ENCODE peak calls at places on chromosome 14, in six cellular contexts. One of them, this sample, is unnamed.

GRCh38 chr14:97713023-97713422 is 915.8 kb downstream of the VRK1 start:
- DNase-seq in heart right ventricle: no peak
- DNase-seq in OCI-LY7: no peak
- DNase-seq in AG20443: no peak
- DNase-seq in NCI-H1105 treated with DMSO at 0.1 percent for 48 hours: no peak
- DNase-seq in right cardiac atrium: no peak
- DNase-seq in this sample: no peak

GRCh38 chr14:24434676-24435075 is 4.9 kb downstream of the KHNYN start:
- DNase-seq in heart right ventricle: no peak
- DNase-seq in OCI-LY7: no peak
- DNase-seq in AG20443: no peak
- DNase-seq in NCI-H1105 treated with DMSO at 0.1 percent for 48 hours: no peak
- DNase-seq in right cardiac atrium: no peak
- DNase-seq in this sample: no peak

GRCh38 chr14:51157012-51157411 is 62.1 kb upstream of the TRIM9 start:
- DNase-seq in heart right ventricle: no peak
- DNase-seq in OCI-LY7: peak; percentile 15
- DNase-seq in AG20443: no peak
- DNase-seq in NCI-H1105 treated with DMSO at 0.1 percent for 48 hours: peak; percentile 75
- DNase-seq in right cardiac atrium: no peak
- DNase-seq in this sample: peak; percentile 47

GRCh38 chr14:89445252-89445973 is 28.4 kb upstream of the FOXN3 start:
- DNase-seq in heart right ventricle: no peak
- DNase-seq in OCI-LY7: peak; percentile 36
- DNase-seq in AG20443: no peak
- DNase-seq in NCI-H1105 treated with DMSO at 0.1 percent for 48 hours: no peak
- DNase-seq in right cardiac atrium: no peak
- DNase-seq in this sample: no peak

GRCh38 chr14:103543721-103544626 is 15.0 kb downstream of the TRMT61A start:
- DNase-seq in heart right ventricle: no peak
- DNase-seq in OCI-LY7: no peak
- DNase-seq in AG20443: no peak
- DNase-seq in NCI-H1105 treated with DMSO at 0.1 percent for 48 hours: no peak
- DNase-seq in right cardiac atrium: peak; percentile 92
- DNase-seq in this sample: no peak

GRCh38 chr14:95167177-95167576 is 9.8 kb upstream of the DICER1 start:
- DNase-seq in heart right ventricle: no peak
- DNase-seq in OCI-LY7: no peak
- DNase-seq in AG20443: no peak
- DNase-seq in NCI-H1105 treated with DMSO at 0.1 percent for 48 hours: no peak
- DNase-seq in right cardiac atrium: no peak
- DNase-seq in this sample: no peak

GRCh38 chr14:69129264-69129880 is 23.5 kb downstream of the DCAF5 start:
- DNase-seq in heart right ventricle: peak; percentile 76
- DNase-seq in OCI-LY7: peak; percentile 79
- DNase-seq in AG20443: peak; percentile 88
- DNase-seq in NCI-H1105 treated with DMSO at 0.1 percent for 48 hours: peak; percentile 87
- DNase-seq in right cardiac atrium: peak; percentile 68
- DNase-seq in this sample: peak; percentile 53

GRCh38 chr14:20676072-20676471 is 8.3 kb upstream of the RNASE4 start:
- DNase-seq in heart right ventricle: no peak
- DNase-seq in OCI-LY7: no peak
- DNase-seq in AG20443: no peak
- DNase-seq in NCI-H1105 treated with DMSO at 0.1 percent for 48 hours: no peak
- DNase-seq in right cardiac atrium: no peak
- DNase-seq in this sample: no peak

GRCh38 chr14:93036652-93037341 is 78.9 kb downstream of the ITPK1 start:
- DNase-seq in heart right ventricle: no peak
- DNase-seq in OCI-LY7: no peak
- DNase-seq in AG20443: no peak
- DNase-seq in NCI-H1105 treated with DMSO at 0.1 percent for 48 hours: no peak
- DNase-seq in right cardiac atrium: peak; percentile 60
- DNase-seq in this sample: no peak

GRCh38 chr14:101173698-101174521 is 270.4 kb upstream of the RTL1 start:
- DNase-seq in heart right ventricle: no peak
- DNase-seq in OCI-LY7: no peak
- DNase-seq in AG20443: peak; percentile 7
- DNase-seq in NCI-H1105 treated with DMSO at 0.1 percent for 48 hours: no peak
- DNase-seq in right cardiac atrium: no peak
- DNase-seq in this sample: no peak

GRCh38 chr14:99625476-99625875 is 19.5 kb upstream of the HHIPL1 start:
- DNase-seq in heart right ventricle: no peak
- DNase-seq in OCI-LY7: no peak
- DNase-seq in AG20443: no peak
- DNase-seq in NCI-H1105 treated with DMSO at 0.1 percent for 48 hours: no peak
- DNase-seq in right cardiac atrium: no peak
- DNase-seq in this sample: no peak

GRCh38 chr14:32075636-32076277 is 1.3 kb upstream of the ARHGAP5 start:
- DNase-seq in heart right ventricle: peak; percentile 56
- DNase-seq in OCI-LY7: peak; percentile 10
- DNase-seq in AG20443: peak; percentile 72
- DNase-seq in NCI-H1105 treated with DMSO at 0.1 percent for 48 hours: no peak
- DNase-seq in right cardiac atrium: peak; percentile 78
- DNase-seq in this sample: no peak

GRCh38 chr14:50085570-50086315 is 30.6 kb downstream of the VCPKMT start:
- DNase-seq in heart right ventricle: no peak
- DNase-seq in OCI-LY7: peak; percentile 79
- DNase-seq in AG20443: peak; percentile 80
- DNase-seq in NCI-H1105 treated with DMSO at 0.1 percent for 48 hours: no peak
- DNase-seq in right cardiac atrium: no peak
- DNase-seq in this sample: no peak

GRCh38 chr14:34843011-34843554 is 32.1 kb downstream of the BAZ1A start:
- DNase-seq in heart right ventricle: no peak
- DNase-seq in OCI-LY7: no peak
- DNase-seq in AG20443: peak; percentile 63
- DNase-seq in NCI-H1105 treated with DMSO at 0.1 percent for 48 hours: peak; percentile 10
- DNase-seq in right cardiac atrium: no peak
- DNase-seq in this sample: no peak

GRCh38 chr14:54818201-54819133 is 84.2 kb downstream of the GCH1 start:
- DNase-seq in heart right ventricle: no peak
- DNase-seq in OCI-LY7: no peak
- DNase-seq in AG20443: peak; percentile 90
- DNase-seq in NCI-H1105 treated with DMSO at 0.1 percent for 48 hours: peak; percentile 63
- DNase-seq in right cardiac atrium: no peak
- DNase-seq in this sample: peak; percentile 60

GRCh38 chr14:23364164-23364571 is 804 bp downstream of the EFS start:
- DNase-seq in heart right ventricle: no peak
- DNase-seq in OCI-LY7: no peak
- DNase-seq in AG20443: peak; percentile 73
- DNase-seq in NCI-H1105 treated with DMSO at 0.1 percent for 48 hours: no peak
- DNase-seq in right cardiac atrium: peak; percentile 70
- DNase-seq in this sample: no peak

GRCh38 chr14:93538411-93538810 is 107.7 kb downstream of the UNC79 start:
- DNase-seq in heart right ventricle: no peak
- DNase-seq in OCI-LY7: peak; percentile 14
- DNase-seq in AG20443: no peak
- DNase-seq in NCI-H1105 treated with DMSO at 0.1 percent for 48 hours: no peak
- DNase-seq in right cardiac atrium: no peak
- DNase-seq in this sample: no peak

GRCh38 chr14:102819176-102819628 is 42.0 kb downstream of the TRAF3 start:
- DNase-seq in heart right ventricle: no peak
- DNase-seq in OCI-LY7: no peak
- DNase-seq in AG20443: no peak
- DNase-seq in NCI-H1105 treated with DMSO at 0.1 percent for 48 hours: no peak
- DNase-seq in right cardiac atrium: no peak
- DNase-seq in this sample: no peak

GRCh38 chr14:26199599-26200370 is 398.0 kb downstream of the NOVA1 start:
- DNase-seq in heart right ventricle: no peak
- DNase-seq in OCI-LY7: no peak
- DNase-seq in AG20443: peak; percentile 15
- DNase-seq in NCI-H1105 treated with DMSO at 0.1 percent for 48 hours: no peak
- DNase-seq in right cardiac atrium: no peak
- DNase-seq in this sample: no peak

GRCh38 chr14:95507701-95508103 is 8.7 kb downstream of the SYNE3 start:
- DNase-seq in heart right ventricle: no peak
- DNase-seq in OCI-LY7: no peak
- DNase-seq in AG20443: peak; percentile 78
- DNase-seq in NCI-H1105 treated with DMSO at 0.1 percent for 48 hours: no peak
- DNase-seq in right cardiac atrium: peak; percentile 62
- DNase-seq in this sample: no peak

GRCh38 chr14:96304956-96305355 is 48.9 kb downstream of the BDKRB1 start:
- DNase-seq in heart right ventricle: no peak
- DNase-seq in OCI-LY7: no peak
- DNase-seq in AG20443: no peak
- DNase-seq in NCI-H1105 treated with DMSO at 0.1 percent for 48 hours: no peak
- DNase-seq in right cardiac atrium: no peak
- DNase-seq in this sample: no peak

GRCh38 chr14:23086565-23086964 is 8.4 kb downstream of the ACIN1 start:
- DNase-seq in heart right ventricle: no peak
- DNase-seq in OCI-LY7: no peak
- DNase-seq in AG20443: no peak
- DNase-seq in NCI-H1105 treated with DMSO at 0.1 percent for 48 hours: no peak
- DNase-seq in right cardiac atrium: no peak
- DNase-seq in this sample: no peak